ENCODE peak calls at places on chromosomes 11 and 22, in ten cellular contexts. B is AG10803, I is stomach, P is skeletal muscle cell, A is cardiac muscle cell, T is bronchial epithelial cell, J is psoas muscle, Y is brain microvascular endothelial cell, E is neuronal stem cell, X is neural progenitor cell. Q is an unnamed sample.

GRCh38 chr11:122140535-122140934 is 24.5 kb upstream of the BLID start:
- DNase-seq in B (peak; percentile 87), E (no peak), A (no peak), T (peak; percentile 97), Y (peak; percentile 66), J (no peak), I (no peak), P (peak; percentile 70), X (no peak), Q (no peak)

GRCh38 chr22:44344407-44344806 is 31.7 kb upstream of the SHISAL1 start:
- DNase-seq in X (no peak), I (no peak), Y (no peak), T (no peak), J (no peak), B (no peak), P (no peak), A (no peak), E (no peak), Q (no peak)

GRCh38 chr11:11389238-11389637 is 36.2 kb upstream of the CSNK2A3 start:
- DNase-seq in P (no peak), E (no peak), I (peak; percentile 32), X (no peak), J (no peak), A (no peak), B (no peak), Y (no peak), T (peak; percentile 40), Q (no peak)

GRCh38 chr11:14275081-14275480 is 83.9 kb downstream of the RRAS2 start:
- DNase-seq in I (no peak), B (peak; percentile 59), Y (no peak), E (no peak), J (no peak), P (no peak), T (no peak), A (no peak), X (no peak), Q (no peak)

GRCh38 chr11:130202818-130203671 is 43.5 kb downstream of the ST14 start:
- DNase-seq in Y (no peak), J (no peak), E (no peak), T (no peak), X (no peak), A (no peak), I (no peak), P (no peak), B (no peak), Q (no peak)

GRCh38 chr11:82980947-82981346 is 79.4 kb downstream of the DDIAS start:
- DNase-seq in P (no peak), X (no peak), J (no peak), T (no peak), B (no peak), A (no peak), I (no peak), Y (no peak), E (no peak), Q (no peak)

GRCh38 chr11:13868710-13869403 is 93.7 kb upstream of the SPON1 start:
- DNase-seq in Y (no peak), T (peak; percentile 69), I (no peak), B (no peak), P (no peak), E (no peak), A (no peak), X (no peak), J (no peak), Q (no peak)

GRCh38 chr11:19816817-19817216 is 104.2 kb downstream of the NAV2 start:
- DNase-seq in B (no peak), E (no peak), J (no peak), Y (no peak), P (no peak), X (no peak), T (no peak), A (no peak), I (no peak), Q (no peak)

GRCh38 chr11:26276798-26277424 is 55.0 kb upstream of the ANO3 start:
- DNase-seq in A (peak; percentile 58), E (peak; percentile 75), I (peak; percentile 44), J (peak; percentile 14), B (peak; percentile 66), Y (peak; percentile 61), P (peak; percentile 21), X (peak; percentile 67), T (peak; percentile 71), Q (peak; percentile 28)

GRCh38 chr11:107172996-107173395 is 154.7 kb upstream of the GUCY1A2 start:
- DNase-seq in A (no peak), I (no peak), J (no peak), P (no peak), Y (no peak), T (peak; percentile 33), X (no peak), E (no peak), B (no peak), Q (no peak)

DNA sequence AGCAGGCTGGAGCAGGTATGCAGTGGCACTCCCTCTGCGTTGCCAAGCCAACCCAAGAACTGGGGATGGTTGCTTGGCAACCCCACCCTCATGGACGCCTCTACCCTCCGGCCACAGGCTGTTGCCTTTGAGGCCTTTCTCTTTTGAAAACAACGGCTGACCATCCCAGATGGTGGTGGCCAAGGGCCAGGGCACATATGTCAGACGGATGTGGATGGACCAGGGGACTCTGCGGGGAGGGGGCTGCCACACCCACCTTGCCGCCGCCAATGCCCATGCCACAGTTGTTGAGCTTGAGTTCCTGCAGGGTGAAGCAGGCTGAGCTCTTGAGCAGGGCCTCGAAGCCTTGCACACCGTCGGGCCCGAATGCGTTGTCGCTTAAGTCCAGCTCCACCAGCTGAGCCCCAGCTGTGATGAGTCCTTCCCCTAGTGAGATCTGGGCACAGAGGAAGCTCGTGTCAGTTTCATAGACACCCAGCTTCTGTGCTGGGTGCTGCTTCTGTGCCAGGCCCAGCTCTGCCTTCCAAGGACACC is 21.5 kb downstream of the RANGAP1 start:
- DNase-seq in A (no peak), X (no peak), I (no peak), E (no peak), P (no peak), J (no peak), Y (no peak), T (no peak), B (no peak), Q (no peak)
- H3K4me3 ChIP-seq in A (no peak overlapping the region), X (no peak overlapping the region), I (no peak overlapping the region), E (no peak overlapping the region), P (no peak overlapping the region), J (no peak overlapping the region), Y (no peak overlapping the region), T (no peak overlapping the region), B (no peak overlapping the region), Q (no peak overlapping the region)

GRCh38 chr11:102225689-102226562 is 91.4 kb upstream of the BIRC3 start:
- DNase-seq in Y (peak; percentile 97), X (no peak), A (no peak), I (no peak), E (no peak), P (peak; percentile 90), B (peak; percentile 91), J (no peak), T (peak; percentile 89), Q (no peak)
- H3K4me3 ChIP-seq in Y (no peak overlapping the region), X (no peak overlapping the region), A (no peak overlapping the region), I (no peak overlapping the region), E (no peak overlapping the region), P (no peak overlapping the region), B (no peak overlapping the region), J (no peak overlapping the region), T (no peak overlapping the region), Q (no peak overlapping the region)

DNA sequence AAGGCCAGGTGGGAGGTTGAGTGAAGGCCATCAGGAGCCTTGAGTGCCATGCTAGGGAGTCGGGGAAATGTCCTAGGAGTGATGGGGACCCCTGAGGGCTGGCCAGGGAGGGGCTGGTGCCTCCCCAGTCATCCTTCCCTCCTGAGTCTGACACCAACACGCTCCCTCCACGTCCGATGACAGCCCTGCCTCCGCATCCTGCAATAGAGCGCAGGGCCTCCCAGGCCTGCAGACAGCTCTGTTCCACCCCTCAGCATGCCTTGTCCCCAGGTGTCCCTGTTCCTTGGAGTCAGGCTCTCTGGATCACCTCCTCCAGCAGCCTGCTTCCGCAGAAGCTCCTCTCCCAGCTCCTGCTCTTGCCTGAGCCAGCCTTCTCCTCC is 3.1 kb downstream of the RAC2 start:
- DNase-seq in B (no peak), T (no peak), E (no peak), I (no peak), X (no peak), A (no peak), P (no peak), J (no peak), Y (no peak), Q (no peak)
- H3K4me3 ChIP-seq in B (no peak overlapping the region), T (no peak overlapping the region), E (no peak overlapping the region), I (peak overlapping the region; percentile 46), X (no peak overlapping the region), A (no peak overlapping the region), P (no peak overlapping the region), J (no peak overlapping the region), Y (no peak overlapping the region), Q (no peak overlapping the region)

GRCh38 chr11:65445604-65446445 is 23.2 kb downstream of the NEAT1 start:
- DNase-seq in E (no peak), Y (peak; percentile 52), B (peak; percentile 67), I (peak; percentile 34), T (peak; percentile 51), A (no peak), J (peak; percentile 64), P (no peak), X (no peak), Q (no peak)

GRCh38 chr11:65445101-65445603 is 22.6 kb downstream of the NEAT1 start:
- DNase-seq in X (no peak), Y (peak; percentile 48), J (peak; percentile 58), T (peak; percentile 49), A (no peak), I (no peak), P (no peak), E (no peak), B (peak; percentile 34), Q (no peak)

GRCh38 chr11:65440831-65441499 is 18.4 kb downstream of the NEAT1 start:
- DNase-seq in J (no peak), A (no peak), X (no peak), E (no peak), I (no peak), Y (peak; percentile 31), B (peak; percentile 44), T (peak; percentile 34), P (no peak), Q (no peak)

GRCh38 chr11:65444314-65445051 is 21.9 kb downstream of the NEAT1 start:
- DNase-seq in X (no peak), Y (peak; percentile 36), J (no peak), A (no peak), T (peak; percentile 26), E (no peak), I (no peak), P (no peak), B (peak; percentile 18), Q (no peak)

DNA sequence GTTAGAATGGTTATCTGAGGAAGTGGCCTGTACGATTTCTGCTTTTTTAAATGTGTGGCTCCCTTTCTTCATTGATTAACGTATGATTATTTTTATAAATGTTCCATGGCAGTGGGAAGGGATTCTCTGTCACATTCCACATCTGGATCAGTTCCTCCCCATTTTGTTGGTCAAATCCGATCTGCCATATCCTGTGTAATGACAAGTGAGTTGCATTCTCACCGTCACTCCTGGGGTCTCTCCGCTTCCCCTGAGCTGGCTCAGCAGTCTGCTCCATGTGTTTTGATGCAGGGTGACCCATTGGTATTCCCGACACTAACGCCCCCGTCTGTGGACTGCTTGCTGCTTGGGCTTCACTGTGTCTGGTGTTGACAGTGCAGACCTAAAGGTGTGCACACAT is 20.4 kb downstream of the NEAT1 start:
- DNase-seq in X (no peak), P (no peak), A (no peak), I (no peak), J (no peak), Y (peak; percentile 37), T (peak; percentile 23), E (no peak), B (peak; percentile 29), Q (no peak)
- H3K4me3 ChIP-seq in X (no peak overlapping the region), P (no peak overlapping the region), A (no peak overlapping the region), I (no peak overlapping the region), J (peak overlapping the region; percentile 19), Y (no peak overlapping the region), T (no peak overlapping the region), E (no peak overlapping the region), B (peak overlapping the region; percentile 10), Q (peak overlapping the region; percentile 16)